ENCODE peak calls at places on chromosome 6, in six cellular contexts. V, U, L, A, Z and E are unnamed samples.

GRCh38 chr6:87837444-87837843 is 135.4 kb upstream of the AKIRIN2 start:
- DNase-seq in A (no peak), U (no peak), L (no peak), Z (no peak), V (no peak), E (no peak)

GRCh38 chr6:125867483-125867935 is 76.7 kb downstream of the NCOA7 start:
- DNase-seq in Z (no peak), L (no peak), V (no peak), A (no peak), U (no peak), E (peak; percentile 67)

GRCh38 chr6:33207569-33208088 is 671 bp upstream of the RING1 start:
- DNase-seq in A (no peak), U (no peak), V (no peak), Z (no peak), L (peak; percentile 32), E (peak; percentile 69)

GRCh38 chr6:169725270-169726048 is 1.2 kb upstream of the PHF10 start:
- DNase-seq in A (peak; percentile 30), L (peak; percentile 16), V (no peak), U (no peak), Z (no peak), E (no peak)

GRCh38 chr6:134517145-134517658 is 199.3 kb upstream of the SGK1 start:
- DNase-seq in Z (no peak), A (no peak), V (no peak), U (no peak), L (no peak), E (peak; percentile 72)

GRCh38 chr6:41527721-41528408 is 18.3 kb upstream of the FOXP4 start:
- DNase-seq in Z (peak; percentile 35), L (no peak), U (no peak), A (no peak), V (no peak), E (no peak)

GRCh38 chr6:157593596-157593995 is 212.6 kb downstream of the ZDHHC14 start:
- DNase-seq in V (no peak), U (no peak), L (no peak), A (no peak), Z (no peak), E (no peak)

GRCh38 chr6:10547809-10548208 is 26.7 kb downstream of the GCNT2 start:
- DNase-seq in L (no peak), U (no peak), Z (no peak), V (no peak), A (no peak), E (no peak)

GRCh38 chr6:63493557-63493956 is 78.7 kb upstream of the LOC128125822 start:
- DNase-seq in Z (no peak), L (no peak), V (no peak), A (no peak), U (no peak), E (no peak)

GRCh38 chr6:34858681-34859080 is 29.2 kb downstream of the TAF11 start:
- DNase-seq in V (no peak), U (no peak), L (no peak), A (no peak), Z (no peak), E (no peak)

GRCh38 chr6:3958255-3958654 is 109.1 kb downstream of the FAM50B start:
- DNase-seq in L (no peak), U (no peak), V (no peak), A (no peak), Z (no peak), E (no peak)

GRCh38 chr6:145630598-145630997 is 104.7 kb downstream of the EPM2A start:
- DNase-seq in Z (no peak), U (no peak), A (no peak), L (no peak), V (no peak), E (no peak)

GRCh38 chr6:12593720-12594540 is 122.6 kb upstream of the PHACTR1 start:
- DNase-seq in A (no peak), U (no peak), Z (no peak), L (no peak), V (no peak), E (no peak)

GRCh38 chr6:109381747-109382575 is at the start of gene CD164:
- DNase-seq in Z (peak; percentile 91), A (peak; percentile 87), L (peak; percentile 97), U (peak; percentile 40), V (peak; percentile 97), E (peak; percentile 94)

GRCh38 chr6:28474441-28475219 is 31.3 kb upstream of the ZSCAN23 start:
- DNase-seq in V (no peak), A (no peak), L (no peak), U (no peak), Z (peak; percentile 1), E (no peak)

GRCh38 chr6:110232456-110232855 is 52.2 kb downstream of the CDC40 start:
- DNase-seq in U (no peak), Z (no peak), A (no peak), L (no peak), V (no peak), E (no peak)

GRCh38 chr6:117481278-117481925 is 1.1 kb upstream of the DCBLD1 start:
- DNase-seq in U (no peak), A (no peak), L (no peak), Z (no peak), V (no peak), E (no peak)

GRCh38 chr6:124888581-124889371 is 73.5 kb upstream of the RNF217 start:
- DNase-seq in U (no peak), L (no peak), Z (no peak), A (no peak), V (no peak), E (no peak)

GRCh38 chr6:91606148-91606901 is 1019.5 kb upstream of the MAP3K7 start:
- DNase-seq in Z (no peak), A (no peak), U (no peak), L (no peak), V (no peak), E (no peak)

GRCh38 chr6:131917318-131917717 is 33.9 kb downstream of the CCN2 start:
- DNase-seq in U (no peak), V (no peak), A (no peak), L (no peak), Z (no peak), E (no peak)

GRCh38 chr6:43115365-43115764 is 39.3 kb downstream of the PTK7 start:
- DNase-seq in L (no peak), Z (no peak), A (no peak), V (no peak), U (no peak), E (no peak)

GRCh38 chr6:44214307-44214706 is 2.4 kb upstream of the MYMX start:
- DNase-seq in L (no peak), V (no peak), U (no peak), A (no peak), Z (no peak), E (no peak)